ENCODE peak calls at places on chromosome 21, in ten cellular contexts. N is HCEC 1CT; H is activated T-cell treated with anti-CD3 and anti-CD28 coated beads for 4 hours; I is K562; A is kidney epithelial cell; J is CD8-positive, alpha-beta T cell; D is NCI-H2107; G is fibroblast of lung; T is NCI-H2081; E is upper lobe of left lung. O is an unnamed sample.
A peak's percentile ranks its signal among the peaks of the same experiment; 100 is the strongest.

GRCh38 chr21:37072988-37073416 is at the start of the genes PIGP and TTC3:
- DNase-seq in H (peak; percentile 96), T (peak; percentile 91), N (peak; percentile 94), A (peak; percentile 52), E (peak; percentile 91), G (peak; percentile 92), J (peak; percentile 95), D (peak; percentile 97), I (peak; percentile 100), O (peak; percentile 84)

GRCh38 chr21:38979271-38980196 is 173.8 kb downstream of the ETS2 start:
- DNase-seq in E (no peak), J (no peak), D (no peak), G (peak; percentile 29), I (no peak), T (peak; percentile 55), A (no peak), H (no peak), N (peak; percentile 71), O (no peak)

GRCh38 chr21:39628380-39628779 is 15.6 kb downstream of the B3GALT5 start:
- DNase-seq in N (no peak), A (no peak), D (no peak), I (no peak), G (no peak), J (no peak), E (no peak), T (no peak), H (no peak), O (no peak)

GRCh38 chr21:15826147-15826780 is 96.5 kb downstream of the USP25 start:
- DNase-seq in T (no peak), I (peak; percentile 18), N (peak; percentile 51), A (no peak), G (peak; percentile 36), J (no peak), D (no peak), H (no peak), E (peak; percentile 29), O (no peak)

GRCh38 chr21:42261832-42262200 is 42.9 kb downstream of the ABCG1 start:
- DNase-seq in D (no peak), A (no peak), E (no peak), T (no peak), I (no peak), H (no peak), N (no peak), J (no peak), G (no peak), O (no peak)

GRCh38 chr21:36725793-36726386 is 27.0 kb downstream of the SIM2 start:
- DNase-seq in E (peak; percentile 16), I (no peak), J (no peak), A (no peak), G (no peak), D (no peak), H (no peak), T (no peak), N (no peak), O (no peak)

GRCh38 chr21:37458669-37459276 is 92.2 kb downstream of the DYRK1A start:
- DNase-seq in J (no peak), A (no peak), N (no peak), E (no peak), T (no peak), H (no peak), G (no peak), I (no peak), D (no peak), O (no peak)

GRCh38 chr21:41573902-41574690 is 66.1 kb upstream of the TMPRSS2 start:
- DNase-seq in G (no peak), N (no peak), T (no peak), A (no peak), J (no peak), H (no peak), E (no peak), I (no peak), D (no peak), O (no peak)

GRCh38 chr21:37914211-37914900 is 1.9 kb downstream of the KCNJ6 start:
- DNase-seq in D (no peak), G (peak; percentile 19), J (no peak), H (no peak), E (no peak), N (no peak), A (no peak), I (peak; percentile 32), T (no peak), O (no peak)

GRCh38 chr21:37636152-37636860 is 269.7 kb downstream of the DYRK1A start:
- DNase-seq in G (peak; percentile 73), E (no peak), D (no peak), J (no peak), N (peak; percentile 65), H (no peak), I (no peak), T (no peak), A (peak; percentile 70), O (no peak)

GRCh38 chr21:35607406-35607805 is 452.9 kb downstream of the SETD4 start:
- DNase-seq in H (no peak), A (no peak), G (no peak), D (no peak), E (no peak), N (no peak), I (no peak), T (no peak), J (no peak), O (no peak)

GRCh38 chr21:45335151-45335760 is 47.6 kb upstream of the POFUT2 start:
- DNase-seq in J (no peak), N (no peak), E (no peak), T (no peak), I (no peak), A (no peak), G (no peak), H (no peak), D (no peak), O (no peak)

GRCh38 chr21:38376693-38377092 is 119.9 kb downstream of the KCNJ15 start:
- DNase-seq in E (peak; percentile 48), I (no peak), N (no peak), J (no peak), G (no peak), A (no peak), H (no peak), D (no peak), T (no peak), O (no peak)

GRCh38 chr21:37627074-37627473 is 260.5 kb downstream of the DYRK1A start:
- DNase-seq in I (no peak), A (no peak), N (no peak), E (no peak), G (no peak), D (no peak), H (no peak), J (no peak), T (no peak), O (no peak)

GRCh38 chr21:45543710-45544448 is 1.6 kb upstream of the SLC19A1 start:
- DNase-seq in T (no peak), H (no peak), I (no peak), A (no peak), N (no peak), J (no peak), G (no peak), D (no peak), E (peak; percentile 20), O (no peak)